ENCODE peak calls at places on chromosomes 5 and 9, in seven cellular contexts. J is psoas muscle, D is upper lobe of right lung, C is BJ, E is A549, N is transverse colon, F is left ventricle myocardium inferior. K is an unnamed sample.
A peak's percentile ranks its signal among the peaks of the same experiment; 100 is the strongest.

GRCh38 chr5:14420136-14420808 is 161.3 kb upstream of the OTULINL start:
- DNase-seq in N (no peak), F (no peak), E (no peak), D (no peak), C (no peak), J (no peak), K (no peak)

GRCh38 chr9:123825337-123825736 is 104.6 kb downstream of the DENND1A start:
- DNase-seq in E (peak; percentile 23), C (no peak), J (no peak), N (no peak), F (no peak), D (no peak), K (no peak)

GRCh38 chr5:9339206-9339818 is 206.6 kb downstream of the SEMA5A start:
- DNase-seq in E (peak; percentile 32), D (no peak), F (no peak), J (no peak), N (no peak), C (no peak), K (peak; percentile 49)

GRCh38 chr9:36112516-36112915 is 24.0 kb upstream of the GLIPR2 start:
- DNase-seq in N (no peak), E (no peak), J (no peak), F (no peak), C (no peak), D (no peak), K (no peak)

GRCh38 chr9:87238545-87238944 is 259.1 kb upstream of the DAPK1 start:
- DNase-seq in J (no peak), F (no peak), C (no peak), D (no peak), N (no peak), E (no peak), K (no peak)

GRCh38 chr9:34343090-34343489 is 13.7 kb downstream of the NUDT2 start:
- DNase-seq in N (peak; percentile 47), F (peak; percentile 74), J (peak; percentile 92), D (no peak), C (no peak), E (no peak), K (no peak)

GRCh38 chr9:132991351-132992300 is 13.1 kb downstream of the GFI1B start:
- DNase-seq in D (no peak), N (no peak), F (no peak), J (no peak), E (no peak), C (no peak), K (no peak)

GRCh38 chr5:170283296-170283695 is 14.3 kb downstream of the LCP2 start:
- DNase-seq in D (no peak), C (no peak), N (no peak), J (no peak), F (no peak), E (no peak), K (no peak)

GRCh38 chr9:5516453-5517220 is 6.3 kb downstream of the PDCD1LG2 start:
- DNase-seq in E (no peak), N (no peak), J (no peak), D (no peak), C (no peak), F (no peak), K (no peak)

GRCh38 chr9:98146101-98146991 is 27.3 kb upstream of the TRIM14 start:
- DNase-seq in J (no peak), D (peak; percentile 96), N (peak; percentile 91), C (no peak), F (peak; percentile 29), E (peak; percentile 68), K (no peak)

GRCh38 chr9:80874276-80874675 is 815.1 kb downstream of the TLE1 start:
- DNase-seq in D (no peak), E (no peak), F (no peak), N (no peak), C (peak; percentile 29), J (no peak), K (peak; percentile 15)

GRCh38 chr9:119332522-119332921 is 36.7 kb downstream of the BRINP1 start:
- DNase-seq in C (no peak), J (no peak), F (no peak), N (no peak), D (no peak), E (no peak), K (no peak)

GRCh38 chr5:31626156-31626555 is 12.8 kb upstream of the PDZD2 start:
- DNase-seq in N (no peak), C (no peak), J (no peak), E (no peak), D (no peak), F (peak; percentile 56), K (no peak)

GRCh38 chr9:34380034-34380510 is 3.4 kb upstream of the MYORG start:
- DNase-seq in F (no peak), E (no peak), C (no peak), J (no peak), N (no peak), D (no peak), K (no peak)

DNA sequence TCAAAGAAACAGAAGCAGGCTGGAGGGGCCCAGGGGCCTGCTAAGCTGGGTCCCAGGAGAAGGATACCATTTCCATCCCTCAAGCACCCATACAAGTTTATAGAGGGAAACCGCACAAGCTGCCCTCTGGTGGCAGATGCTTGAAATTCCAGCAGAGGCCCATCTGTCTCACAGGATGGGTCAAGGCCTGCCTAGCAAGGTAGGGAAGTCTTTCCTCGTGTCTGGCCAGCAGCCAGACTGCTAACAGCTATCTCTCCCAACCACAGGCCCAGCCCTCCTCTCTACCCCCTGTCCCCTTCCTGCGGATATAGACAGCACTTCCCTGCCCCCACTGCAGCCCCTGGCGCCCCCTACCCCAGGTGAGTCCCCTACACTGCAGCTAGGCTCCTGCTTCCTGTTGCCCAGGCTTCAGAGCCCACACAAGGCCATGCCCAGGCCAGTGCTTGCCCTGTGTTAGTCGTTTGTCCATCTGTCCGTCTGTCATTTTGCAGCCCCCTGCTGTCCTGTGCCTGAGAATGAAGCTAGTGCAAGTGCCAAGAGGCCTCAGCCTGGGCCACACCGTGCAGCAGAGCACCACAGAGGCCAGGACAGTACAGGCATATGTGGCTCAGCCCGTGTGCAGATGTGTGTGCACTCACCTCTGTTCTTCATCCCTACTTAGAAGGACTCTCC is 26.2 kb downstream of the TCF7 start:
- DNase-seq in C (no peak), N (peak; percentile 81), D (peak; percentile 67), F (peak; percentile 56), J (peak; percentile 72), E (peak; percentile 78), K (peak; percentile 66)
- TF ChIP-seq CTCF in C (peak; percentile 88), N (peak; percentile 67), D (peak; percentile 79), F (peak; percentile 85), J (peak; percentile 72), E (peak; percentile 81), K (peak; percentile 78)

DNA sequence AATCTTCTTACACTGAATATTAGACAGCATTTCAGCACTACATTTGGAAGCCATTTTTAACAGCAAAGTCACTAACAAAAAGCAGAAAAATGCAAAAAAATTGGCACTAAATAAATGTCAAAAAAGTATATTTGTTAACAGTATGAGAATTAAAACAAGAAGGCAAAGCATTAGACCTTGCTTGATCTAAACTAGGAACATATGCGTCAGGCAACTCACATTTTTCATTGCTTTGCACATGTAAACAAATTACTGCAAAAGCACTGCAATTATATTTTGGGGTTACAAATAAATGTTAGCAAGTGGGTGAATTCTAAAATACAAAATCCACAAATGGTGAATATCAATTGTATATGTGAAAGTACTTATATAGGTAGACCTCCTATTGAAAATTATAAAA is 49.0 kb upstream of the RAPGEF6 start:
- DNase-seq in E (no peak), D (no peak), F (no peak), J (no peak), C (peak; percentile 14), N (no peak), K (no peak)
- H3K4me3 ChIP-seq in E (no peak overlapping the region), D (no peak overlapping the region), F (no peak overlapping the region), J (no peak overlapping the region), C (no peak overlapping the region), N (no peak overlapping the region), K (no peak overlapping the region)

DNA sequence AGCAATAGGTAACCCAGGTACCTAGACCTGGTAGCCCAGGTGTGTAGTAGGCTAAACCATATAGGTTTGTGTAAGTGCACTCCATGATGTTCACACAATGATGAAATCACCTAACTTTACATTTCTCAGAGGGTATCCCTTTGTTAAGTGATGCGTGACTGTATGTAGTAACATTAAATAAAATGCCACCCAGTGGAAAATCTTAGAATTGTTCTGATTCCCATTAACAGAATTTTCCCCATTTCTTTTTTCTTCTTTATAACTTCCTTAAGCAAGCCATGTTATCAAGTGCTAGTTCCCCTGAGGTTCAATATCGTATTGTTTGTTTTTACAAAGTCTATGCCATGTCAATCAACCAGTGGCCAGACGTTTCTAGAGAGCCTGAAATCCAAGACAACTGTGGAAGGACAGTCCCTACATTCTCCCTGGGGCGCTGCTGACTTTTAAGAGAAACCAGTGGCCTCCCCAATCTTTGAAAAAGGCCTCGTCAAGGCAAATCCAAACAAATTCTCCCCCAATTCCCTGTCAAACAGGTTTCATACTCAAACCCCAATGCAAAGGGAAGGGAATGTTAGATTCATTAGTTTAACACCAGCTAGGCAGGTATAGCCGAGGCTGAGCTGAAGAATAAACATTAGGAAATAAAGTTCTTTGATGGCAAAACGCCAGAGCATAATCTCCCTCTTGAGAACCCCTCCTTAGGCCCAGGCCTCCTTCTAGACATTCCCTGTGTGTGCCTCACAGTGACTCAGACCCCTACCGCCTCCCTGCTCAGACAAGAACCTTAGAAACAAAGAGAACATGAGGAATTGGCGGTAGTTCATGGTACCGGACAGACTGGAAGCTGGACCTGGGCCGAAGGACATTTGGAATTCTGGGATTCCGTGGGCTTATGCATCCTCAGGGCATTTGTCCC is 198.7 kb downstream of the GNA14 start:
- DNase-seq in J (no peak), F (no peak), E (no peak), C (no peak), N (no peak), D (no peak), K (no peak)
- TF ChIP-seq CTCF in J (no peak), F (no peak), E (peak; percentile 10), C (peak; percentile 26), N (no peak), D (no peak), K (no peak)

GRCh38 chr5:68250662-68251298 is 35.2 kb downstream of the PIK3R1 start:
- DNase-seq in C (no peak), N (no peak), F (no peak), J (no peak), E (no peak), D (no peak), K (no peak)
- H3K4me3 ChIP-seq in C (no peak overlapping the region), N (no peak overlapping the region), F (peak overlapping the region; percentile 39), J (peak overlapping the region; percentile 46), E (no peak overlapping the region), D (no peak overlapping the region), K (no peak overlapping the region)

GRCh38 chr5:178234121-178234752 is 1.6 kb upstream of the PHYKPL start:
- DNase-seq in E (no peak), N (no peak), J (no peak), C (no peak), D (no peak), F (peak; percentile 10), K (no peak)

GRCh38 chr5:178231736-178232123 is 872 bp downstream of the PHYKPL start:
- DNase-seq in E (no peak), J (no peak), F (no peak), C (no peak), D (no peak), N (no peak), K (no peak)

GRCh38 chr5:178232920-178233429 is 373 bp upstream of the PHYKPL start:
- DNase-seq in N (no peak), E (no peak), F (peak; percentile 11), D (no peak), J (no peak), C (no peak), K (no peak)

GRCh38 chr5:178230879-178231735 is 1.5 kb downstream of the PHYKPL start:
- DNase-seq in D (no peak), J (peak; percentile 94), F (peak; percentile 26), N (peak; percentile 65), C (no peak), E (no peak), K (no peak)

GRCh38 chr5:178232124-178232919 is at the start of gene PHYKPL:
- DNase-seq in C (no peak), F (peak; percentile 76), D (peak; percentile 91), J (peak; percentile 90), N (peak; percentile 80), E (peak; percentile 80), K (no peak)
- TF ChIP-seq CTCF in C (peak; percentile 28), F (no peak), D (no peak), J (no peak), N (no peak), E (no peak), K (no peak)